ENCODE peak calls at places on chromosomes 11 and 22, in four cellular contexts. One of them, this sample, is unnamed.
A peak's percentile ranks its signal among the peaks of the same experiment; 100 is the strongest.

GRCh38 chr11:100151944-100152343 is 535.1 kb upstream of the ARHGAP42 start:
- DNase-seq in A549: peak; percentile 0
- DNase-seq in WTC11: no peak
- DNase-seq in HepG2: no peak
- DNase-seq in this sample: no peak

GRCh38 chr11:111910637-111911562 is 670 bp downstream of the CRYAB start:
- DNase-seq in A549: no peak
- DNase-seq in WTC11: no peak
- DNase-seq in HepG2: no peak
- DNase-seq in this sample: no peak

GRCh38 chr11:123560001-123560400 is 94.4 kb downstream of the SCN3B start:
- DNase-seq in A549: no peak
- DNase-seq in WTC11: no peak
- DNase-seq in HepG2: no peak
- DNase-seq in this sample: no peak

GRCh38 chr22:30891443-30891755 is 77.2 kb downstream of the MORC2 start:
- DNase-seq in A549: no peak
- DNase-seq in WTC11: no peak
- DNase-seq in HepG2: no peak
- DNase-seq in this sample: no peak

GRCh38 chr11:65932558-65932919 is 12.7 kb upstream of the TSGA10IP start:
- DNase-seq in A549: peak; percentile 47
- DNase-seq in WTC11: peak; percentile 37
- DNase-seq in HepG2: no peak
- DNase-seq in this sample: peak; percentile 35

GRCh38 chr22:42863349-42863911 is 6.4 kb upstream of the ARFGAP3 start:
- DNase-seq in A549: peak; percentile 39
- DNase-seq in WTC11: no peak
- DNase-seq in HepG2: no peak
- DNase-seq in this sample: peak; percentile 62

GRCh38 chr22:38029370-38029769 is 27.8 kb upstream of the PICK1 start:
- DNase-seq in A549: no peak
- DNase-seq in WTC11: no peak
- DNase-seq in HepG2: no peak
- DNase-seq in this sample: no peak

GRCh38 chr11:46322759-46323158 is 24.5 kb upstream of the DGKZ start:
- DNase-seq in A549: peak; percentile 51
- DNase-seq in WTC11: peak; percentile 72
- DNase-seq in HepG2: no peak
- DNase-seq in this sample: peak; percentile 38

GRCh38 chr11:107576497-107577086 is 11.1 kb upstream of the ALKBH8 start:
- DNase-seq in A549: no peak
- DNase-seq in WTC11: peak; percentile 52
- DNase-seq in HepG2: peak; percentile 19
- DNase-seq in this sample: peak; percentile 48

GRCh38 chr11:123253909-123254308 is 58.9 kb upstream of the CLMP start:
- DNase-seq in A549: no peak
- DNase-seq in WTC11: no peak
- DNase-seq in HepG2: no peak
- DNase-seq in this sample: no peak

GRCh38 chr22:41021039-41021654 is 70.0 kb downstream of the RBX1 start:
- DNase-seq in A549: no peak
- DNase-seq in WTC11: peak; percentile 32
- DNase-seq in HepG2: no peak
- DNase-seq in this sample: peak; percentile 16
- TF ChIP-seq MAX in A549: no peak
- TF ChIP-seq MAX in WTC11: peak; percentile 5
- TF ChIP-seq MAX in HepG2: peak; percentile 10
- TF ChIP-seq MAX in this sample: no peak

DNA sequence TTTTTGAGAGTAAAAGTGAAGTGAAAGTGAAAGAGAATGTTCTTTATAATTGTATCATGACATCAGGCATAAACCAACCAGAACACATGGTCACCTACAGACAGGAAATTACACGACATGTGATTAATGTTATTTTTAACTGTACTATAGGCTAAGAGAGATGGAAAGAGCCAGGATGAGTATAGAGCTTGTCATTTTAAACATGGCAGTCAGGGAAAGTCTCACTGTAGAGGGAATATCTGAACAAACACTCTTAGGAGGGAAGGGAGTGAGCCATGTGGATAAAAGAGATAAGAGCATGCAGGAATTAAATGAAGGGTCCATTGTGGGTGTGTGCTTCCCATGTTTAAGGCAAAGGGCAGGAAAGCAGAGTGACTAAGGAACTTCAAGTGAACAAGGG is 599.1 kb upstream of the FAT3 start:
- DNase-seq in A549: no peak
- DNase-seq in WTC11: no peak
- DNase-seq in HepG2: no peak
- DNase-seq in this sample: no peak
- TF ChIP-seq MAX in A549: no peak
- TF ChIP-seq MAX in WTC11: no peak
- TF ChIP-seq MAX in HepG2: no peak
- TF ChIP-seq MAX in this sample: no peak

DNA sequence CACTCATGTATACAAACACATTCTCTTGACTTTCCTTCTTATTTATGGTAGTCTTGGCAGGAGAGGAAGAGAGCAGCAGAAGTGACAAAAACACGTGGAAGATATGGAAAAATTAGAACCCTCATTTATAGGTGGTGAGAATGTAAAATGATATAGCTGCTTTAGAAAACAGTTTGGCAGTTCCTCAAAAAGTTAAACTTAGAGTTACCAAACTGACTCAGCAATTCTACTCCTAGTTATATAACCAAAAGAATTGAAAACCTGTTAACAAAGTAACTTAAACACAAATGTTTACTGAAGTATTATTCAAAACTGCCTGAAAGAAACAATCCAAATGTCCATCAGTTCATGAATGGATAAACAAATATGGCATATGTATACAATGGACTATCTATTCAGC is 16.8 kb downstream of the NUCB2 start:
- DNase-seq in A549: no peak
- DNase-seq in WTC11: no peak
- DNase-seq in HepG2: no peak
- DNase-seq in this sample: peak; percentile 33
- TF ChIP-seq MAX in A549: no peak
- TF ChIP-seq MAX in WTC11: no peak
- TF ChIP-seq MAX in HepG2: no peak
- TF ChIP-seq MAX in this sample: peak; percentile 46

DNA sequence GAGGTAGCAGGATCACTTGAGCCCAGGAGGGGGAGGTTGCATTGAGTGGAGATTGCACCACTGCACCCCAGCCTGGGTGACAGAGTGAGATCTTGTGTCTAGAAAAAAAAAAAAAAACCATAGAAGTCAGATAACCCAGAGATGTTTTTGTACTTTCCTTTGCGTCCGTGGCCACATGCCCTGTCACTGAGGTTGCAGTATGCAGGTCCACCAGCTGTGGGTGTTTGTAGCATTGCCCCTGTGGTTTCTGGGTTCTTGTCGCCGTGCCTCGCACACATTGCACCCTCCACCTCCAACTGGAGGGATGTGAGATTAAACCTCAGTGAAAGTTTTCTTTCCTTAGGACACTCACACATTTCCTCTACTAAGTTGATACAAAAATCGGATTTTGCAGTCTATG is 70.3 kb downstream of the TNRC6B start:
- DNase-seq in A549: no peak
- DNase-seq in WTC11: no peak
- DNase-seq in HepG2: no peak
- DNase-seq in this sample: no peak
- TF ChIP-seq MAX in A549: no peak
- TF ChIP-seq MAX in WTC11: no peak
- TF ChIP-seq MAX in HepG2: no peak
- TF ChIP-seq MAX in this sample: no peak

GRCh38 chr11:45079943-45080719 is 66.3 kb upstream of the PRDM11 start:
- DNase-seq in A549: no peak
- DNase-seq in WTC11: no peak
- DNase-seq in HepG2: no peak
- DNase-seq in this sample: peak; percentile 93
- TF ChIP-seq MAX in A549: no peak
- TF ChIP-seq MAX in WTC11: no peak
- TF ChIP-seq MAX in HepG2: no peak
- TF ChIP-seq MAX in this sample: peak; percentile 24

GRCh38 chr11:119470316-119471266 is 47.6 kb upstream of the THY1 start:
- DNase-seq in A549: no peak
- DNase-seq in WTC11: no peak
- DNase-seq in HepG2: no peak
- DNase-seq in this sample: no peak

GRCh38 chr11:119471329-119471728 is 48.4 kb upstream of the THY1 start:
- DNase-seq in A549: no peak
- DNase-seq in WTC11: no peak
- DNase-seq in HepG2: no peak
- DNase-seq in this sample: no peak

GRCh38 chr11:119473226-119473625 is 50.3 kb upstream of the THY1 start:
- DNase-seq in A549: no peak
- DNase-seq in WTC11: no peak
- DNase-seq in HepG2: peak; percentile 30
- DNase-seq in this sample: no peak

GRCh38 chr11:119472856-119473222 is 49.9 kb upstream of the THY1 start:
- DNase-seq in A549: no peak
- DNase-seq in WTC11: no peak
- DNase-seq in HepG2: no peak
- DNase-seq in this sample: peak; percentile 39

GRCh38 chr11:119472186-119472855 is 49.3 kb upstream of the THY1 start:
- DNase-seq in A549: no peak
- DNase-seq in WTC11: no peak
- DNase-seq in HepG2: peak; percentile 84
- DNase-seq in this sample: no peak
- TF ChIP-seq MAX in A549: no peak
- TF ChIP-seq MAX in WTC11: no peak
- TF ChIP-seq MAX in HepG2: peak; percentile 16
- TF ChIP-seq MAX in this sample: no peak

DNA sequence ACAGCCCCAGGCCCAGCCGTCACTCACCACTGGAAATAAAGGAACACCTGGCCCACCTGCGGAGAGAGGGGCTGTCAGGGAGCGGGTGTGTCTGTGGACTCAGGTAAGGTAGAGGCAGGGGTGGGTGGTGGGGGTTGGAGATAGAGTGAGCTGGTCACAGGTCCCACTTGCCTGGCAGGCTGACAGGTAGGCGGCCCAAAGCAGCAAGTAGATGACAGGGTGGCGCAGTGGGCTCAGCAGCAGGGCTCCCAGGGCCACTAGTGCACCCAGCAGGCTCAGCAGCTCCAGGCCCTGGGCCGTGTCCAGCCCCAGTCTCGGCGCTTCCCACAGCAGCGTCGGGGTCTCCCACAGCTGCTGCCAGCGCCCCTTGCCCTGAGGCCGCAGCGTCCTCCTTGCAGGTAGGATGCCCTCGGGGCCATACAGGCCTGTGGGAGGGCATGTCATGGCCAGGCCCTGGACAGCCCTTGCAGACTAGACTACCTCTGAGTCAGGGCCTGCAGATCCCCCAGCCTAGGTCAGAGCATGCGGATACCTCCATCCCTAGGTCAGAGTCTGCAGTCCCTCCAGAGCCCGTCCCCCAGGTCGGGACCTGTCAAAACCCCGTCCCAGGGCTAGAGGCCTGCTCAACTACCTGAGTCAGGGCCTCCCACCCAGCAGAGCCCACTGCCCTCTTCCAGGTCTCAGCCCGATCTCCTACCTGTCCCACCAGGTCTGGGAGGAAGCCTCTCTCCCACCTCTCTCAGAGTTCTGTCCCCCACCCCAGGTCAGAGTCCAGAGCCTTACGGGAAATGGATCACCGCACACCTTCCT is 686 bp downstream of the LMF2 start:
- DNase-seq in A549: no peak
- DNase-seq in WTC11: no peak
- DNase-seq in HepG2: no peak
- DNase-seq in this sample: peak; percentile 33
- TF ChIP-seq MAX in A549: no peak
- TF ChIP-seq MAX in WTC11: no peak
- TF ChIP-seq MAX in HepG2: no peak
- TF ChIP-seq MAX in this sample: no peak

DNA sequence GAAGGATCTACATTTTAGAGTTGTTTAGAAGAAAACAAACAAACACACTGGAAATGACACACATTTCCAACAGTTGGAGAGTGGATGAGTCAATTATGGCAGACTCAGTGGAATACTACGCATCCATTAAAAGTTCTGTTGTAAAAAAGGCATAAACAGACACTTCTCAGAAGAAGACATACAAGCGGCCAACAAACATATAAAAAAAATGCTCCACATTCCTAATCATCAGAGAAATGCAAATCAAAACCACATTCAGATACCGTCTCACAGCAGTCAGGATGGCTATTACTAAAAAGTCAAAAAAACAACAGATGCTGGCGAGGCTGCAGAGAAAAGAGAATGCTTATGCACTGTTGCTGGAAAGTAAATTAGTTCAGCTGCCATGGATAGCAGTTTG is 298.2 kb downstream of the DDX10 start:
- DNase-seq in A549: no peak
- DNase-seq in WTC11: no peak
- DNase-seq in HepG2: no peak
- DNase-seq in this sample: no peak
- TF ChIP-seq MAX in A549: no peak
- TF ChIP-seq MAX in WTC11: no peak
- TF ChIP-seq MAX in HepG2: no peak
- TF ChIP-seq MAX in this sample: no peak

DNA sequence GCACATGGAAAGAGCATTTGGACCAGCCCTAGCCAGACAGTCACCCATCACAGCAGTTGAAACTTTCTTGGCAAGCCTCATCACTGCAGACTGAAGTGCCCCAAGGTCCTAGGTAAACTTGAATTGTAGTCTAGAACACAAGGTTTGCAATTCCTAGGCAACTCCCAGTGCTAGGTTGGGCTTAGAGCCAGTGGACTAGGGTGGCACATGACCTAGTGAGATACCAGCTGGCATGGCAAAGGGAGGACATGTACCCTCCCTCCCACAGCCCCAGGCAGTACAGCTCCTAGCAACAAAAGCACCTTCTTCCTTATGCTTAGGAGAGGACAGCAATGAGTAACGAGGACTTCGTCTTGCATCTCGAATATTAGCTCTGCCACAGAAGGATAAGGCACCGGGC is 889.5 kb downstream of the JRKL start:
- DNase-seq in A549: no peak
- DNase-seq in WTC11: no peak
- DNase-seq in HepG2: no peak
- DNase-seq in this sample: no peak
- TF ChIP-seq MAX in A549: no peak
- TF ChIP-seq MAX in WTC11: no peak
- TF ChIP-seq MAX in HepG2: no peak
- TF ChIP-seq MAX in this sample: no peak